ENCODE peak calls at places on chromosomes 5 and 9, in five cellular contexts. O is right cardiac atrium; N is Ammon's horn; R is frontal cortex; W is CD8-positive, alpha-beta memory T cell. C is an unnamed sample.

GRCh38 chr5:93621340-93621872 is 38.4 kb downstream of the NR2F1 start:
- DNase-seq in W (no peak), R (peak; percentile 70), N (peak; percentile 87), O (peak; percentile 86), C (peak; percentile 86)

GRCh38 chr9:70525553-70525952 is 111.1 kb upstream of the KLF9 start:
- DNase-seq in N (no peak), R (no peak), W (no peak), O (no peak), C (no peak)

GRCh38 chr9:130282000-130282700 is 16.6 kb downstream of the HMCN2 start:
- DNase-seq in R (no peak), W (no peak), O (no peak), N (no peak), C (no peak)

GRCh38 chr9:85425153-85425611 is 316.6 kb downstream of the AGTPBP1 start:
- DNase-seq in N (peak; percentile 55), O (peak; percentile 42), W (no peak), R (no peak), C (no peak)

GRCh38 chr5:149134778-149135169 is 6.5 kb upstream of the ABLIM3 start:
- DNase-seq in R (no peak), O (no peak), W (no peak), N (no peak), C (no peak)

GRCh38 chr9:106146066-106146840 is 451.9 kb downstream of the TMEM38B start:
- DNase-seq in W (no peak), N (no peak), R (no peak), O (no peak), C (no peak)

GRCh38 chr9:129569506-129570449 is 51.1 kb downstream of the C9orf50 start:
- DNase-seq in N (no peak), R (no peak), W (no peak), O (no peak), C (peak; percentile 48)

GRCh38 chr9:75636427-75637045 is 253.9 kb upstream of the PCSK5 start:
- DNase-seq in O (no peak), W (no peak), R (no peak), N (no peak), C (no peak)

GRCh38 chr5:2215059-2215458 is 332.3 kb upstream of the IRX4 start:
- DNase-seq in R (no peak), N (no peak), O (no peak), W (no peak), C (no peak)

GRCh38 chr9:108142504-108143201 is 653.1 kb upstream of the KLF4 start:
- DNase-seq in N (peak; percentile 86), O (peak; percentile 91), R (peak; percentile 7), W (no peak), C (peak; percentile 71)

GRCh38 chr9:123058834-123059233 is 25.4 kb downstream of the GPR21 start:
- DNase-seq in N (peak; percentile 23), O (no peak), W (no peak), R (no peak), C (peak; percentile 24)

GRCh38 chr9:17782750-17783149 is 203.9 kb downstream of the SH3GL2 start:
- DNase-seq in O (no peak), W (no peak), N (no peak), R (no peak), C (no peak)